ENCODE peak calls at places on chromosomes 12 and 14, in seven cellular contexts. D is foreskin fibroblast; Q is Panc1; W is activated T-helper 9 cell treated with anti-CD3 and anti-CD28 coated beads, Interleukin-2, amount 50 U/mL, for 16 hours; C is stimulated activated CD4-positive, alpha-beta T cell treated with anti-CD3 and anti-CD28 coated beads, Interleukin-1b, Interleukin-23, amount 100 ng/mL, for 24 hours; T is activated T-cell treated with anti-CD3 and anti-CD28 coated beads for 1 hour; K is EH. U is an unnamed sample.

GRCh38 chr12:124578854-124579253 is 11.4 kb upstream of the NCOR2 start:
- DNase-seq in D (no peak), T (no peak), Q (no peak), C (no peak), W (no peak), K (no peak), U (no peak)

GRCh38 chr14:68938515-68939423 is 40.3 kb downstream of the ACTN1 start:
- DNase-seq in T (no peak), W (no peak), C (no peak), K (peak; percentile 73), D (no peak), Q (no peak), U (no peak)

GRCh38 chr14:99309220-99309766 is 37.3 kb upstream of the BCL11B start:
- DNase-seq in D (no peak), C (no peak), K (no peak), W (no peak), Q (no peak), T (no peak), U (no peak)

GRCh38 chr12:26431211-26431610 is 235.8 kb downstream of the SSPN start:
- DNase-seq in D (no peak), W (no peak), C (no peak), Q (no peak), T (no peak), K (no peak), U (no peak)

GRCh38 chr12:97899956-97900355 is 437.4 kb downstream of the RMST start:
- DNase-seq in K (no peak), C (no peak), T (no peak), D (no peak), Q (no peak), W (no peak), U (no peak)

GRCh38 chr12:49832836-49833421 is 4.7 kb upstream of the NCKAP5L start:
- DNase-seq in Q (no peak), D (peak; percentile 90), C (no peak), W (no peak), K (peak; percentile 88), T (no peak), U (no peak)

GRCh38 chr14:69921052-69921451 is 41.8 kb downstream of the SMOC1 start:
- DNase-seq in K (no peak), D (peak; percentile 65), C (no peak), W (no peak), T (no peak), Q (no peak), U (no peak)

GRCh38 chr12:6092784-6093722 is 31.4 kb downstream of the VWF start:
- DNase-seq in C (no peak), W (no peak), T (no peak), Q (peak; percentile 90), K (peak; percentile 91), D (peak; percentile 95), U (no peak)

GRCh38 chr12:59834659-59835474 is 239.0 kb downstream of the SLC16A7 start:
- DNase-seq in D (peak; percentile 67), T (no peak), C (no peak), Q (no peak), W (no peak), K (peak; percentile 40), U (no peak)

GRCh38 chr14:35944847-35945246 is 118.7 kb downstream of the BRMS1L start:
- DNase-seq in K (no peak), W (no peak), C (no peak), D (no peak), T (no peak), Q (no peak), U (no peak)

GRCh38 chr12:115375188-115375991 is 691.4 kb upstream of the TBX3 start:
- DNase-seq in K (peak; percentile 79), T (no peak), W (no peak), Q (no peak), C (no peak), D (peak; percentile 78), U (peak; percentile 32)

GRCh38 chr12:106527356-106527755 is 55.4 kb upstream of the RFX4 start:
- DNase-seq in K (peak; percentile 54), C (no peak), W (no peak), D (peak; percentile 25), T (no peak), Q (no peak), U (no peak)

GRCh38 chr12:15978431-15978950 is 67.4 kb downstream of the DERA start:
- DNase-seq in C (no peak), T (no peak), K (peak; percentile 78), D (peak; percentile 67), Q (no peak), W (no peak), U (peak; percentile 32)

GRCh38 chr14:67526676-67527459 is 6.2 kb upstream of the PLEKHH1 start:
- DNase-seq in C (peak; percentile 21), K (peak; percentile 56), D (peak; percentile 62), W (no peak), Q (peak; percentile 32), T (no peak), U (peak; percentile 23)

GRCh38 chr12:39606712-39607423 is 12.7 kb downstream of the ABCD2 start:
- DNase-seq in T (no peak), Q (no peak), W (no peak), D (no peak), C (no peak), K (no peak), U (no peak)

GRCh38 chr14:71358209-71358931 is 451.1 kb downstream of the PCNX1 start:
- DNase-seq in T (no peak), Q (no peak), W (no peak), C (no peak), D (no peak), K (no peak), U (no peak)

GRCh38 chr14:25001096-25001982 is 48.6 kb downstream of the STXBP6 start:
- DNase-seq in T (no peak), W (no peak), C (no peak), K (peak; percentile 70), D (peak; percentile 30), Q (no peak), U (no peak)

GRCh38 chr12:3604750-3605638 is 114.0 kb downstream of the PRMT8 start:
- DNase-seq in C (no peak), Q (no peak), K (peak; percentile 20), W (no peak), T (no peak), D (peak; percentile 39), U (no peak)

GRCh38 chr12:53974084-53975018 is at the start of gene HOTAIR:
- DNase-seq in K (peak; percentile 75), T (no peak), C (no peak), Q (no peak), D (peak; percentile 82), W (no peak), U (no peak)

GRCh38 chr12:131921866-131922769 is 7.0 kb upstream of the PUS1 start:
- DNase-seq in W (no peak), K (no peak), T (no peak), D (peak; percentile 31), Q (no peak), C (no peak), U (no peak)

GRCh38 chr12:65685514-65685913 is 138.8 kb upstream of the HMGA2 start:
- DNase-seq in Q (no peak), W (no peak), D (peak; percentile 88), C (no peak), T (no peak), K (peak; percentile 55), U (no peak)

GRCh38 chr14:49940805-49941421 is 48.0 kb downstream of the ARF6 start:
- DNase-seq in C (no peak), T (no peak), D (peak; percentile 61), Q (no peak), W (no peak), K (peak; percentile 73), U (no peak)

GRCh38 chr14:65297744-65298143 is 114.8 kb upstream of the FUT8 start:
- DNase-seq in W (no peak), C (no peak), T (no peak), Q (no peak), K (no peak), D (no peak), U (no peak)